ENCODE peak calls at places on chromosomes 12 and 14, in six cellular contexts. R is stimulated activated CD8-positive, alpha-beta memory T cell treated with anti-CD3 and anti-CD28 coated beads, Interleukin-4, amount 100 ng/mL, for 1 hour; F is stimulated activated CD4-positive, alpha-beta T cell treated with anti-CD3 and anti-CD28 coated beads, Interleukin-4, amount 100 ng/mL, for 48 hours; E is activated T-cell treated with anti-CD3 and anti-CD28 coated beads for 48 hours; S is EL; Q is T-helper 17 cell. A is an unnamed sample.

GRCh38 chr12:29726321-29726692 is 57.4 kb downstream of the TMTC1 start:
- DNase-seq in R (no peak), F (no peak), E (no peak), S (no peak), Q (no peak), A (no peak)

GRCh38 chr12:100823988-100824387 is 29.4 kb downstream of the ANO4 start:
- DNase-seq in R (no peak), F (no peak), E (no peak), S (peak; percentile 82), Q (no peak), A (no peak)

GRCh38 chr12:42477931-42478330 is 111.6 kb downstream of the PRICKLE1 start:
- DNase-seq in R (no peak), F (no peak), E (no peak), S (peak; percentile 20), Q (no peak), A (no peak)

GRCh38 chr14:102396531-102396930 is 33.8 kb downstream of the TECPR2 start:
- DNase-seq in R (no peak), F (no peak), E (no peak), S (peak; percentile 37), Q (no peak), A (no peak)

GRCh38 chr12:82758743-82759142 is 72.0 kb downstream of the TMTC2 start:
- DNase-seq in R (no peak), F (no peak), E (no peak), S (no peak), Q (no peak), A (no peak)

GRCh38 chr14:104139460-104140212 is 1.2 kb downstream of the KIF26A start:
- DNase-seq in R (no peak), F (no peak), E (no peak), S (no peak), Q (no peak), A (peak; percentile 70)

GRCh38 chr12:5715076-5715475 is 230.0 kb downstream of the ANO2 start:
- DNase-seq in R (no peak), F (no peak), E (no peak), S (no peak), Q (no peak), A (no peak)

GRCh38 chr12:14950982-14951746 is 10.2 kb downstream of the ARHGDIB start:
- DNase-seq in R (no peak), F (no peak), E (no peak), S (no peak), Q (no peak), A (no peak)

GRCh38 chr12:76495556-76495955 is 64.0 kb downstream of the OSBPL8 start:
- DNase-seq in R (no peak), F (no peak), E (no peak), S (no peak), Q (no peak), A (no peak)

GRCh38 chr12:52370906-52371608 is 3.8 kb upstream of the KRT85 start:
- DNase-seq in R (no peak), F (no peak), E (no peak), S (no peak), Q (no peak), A (peak; percentile 54)